ENCODE peak calls at places on chromosomes 1 and 21, in eight cellular contexts. Y is heart right ventricle, N is fibroblast of lung, S is fibroblast of villous mesenchyme, O is brain microvascular endothelial cell, L is breast epithelium, W is cardiac fibroblast, T is foreskin fibroblast. X is an unnamed sample.

GRCh38 chr1:84715620-84716019 is 25.4 kb upstream of the SSX2IP start:
- DNase-seq in S (no peak), O (no peak), L (no peak), Y (no peak), T (no peak), N (no peak), W (no peak), X (no peak)

GRCh38 chr1:204359474-204360255 is at the start of gene PLEKHA6:
- DNase-seq in T (peak; percentile 24), W (peak; percentile 65), N (peak; percentile 70), Y (peak; percentile 49), L (no peak), O (no peak), S (peak; percentile 60), X (no peak)

GRCh38 chr1:90045853-90046563 is 51.1 kb downstream of the ZNF326 start:
- DNase-seq in T (peak; percentile 9), S (peak; percentile 16), L (no peak), N (peak; percentile 29), W (peak; percentile 31), Y (no peak), O (peak; percentile 28), X (peak; percentile 13)

GRCh38 chr1:17437260-17438175 is 2.0 kb downstream of the RCC2 start:
- DNase-seq in W (peak; percentile 51), L (no peak), O (no peak), Y (peak; percentile 21), S (peak; percentile 42), T (peak; percentile 38), N (peak; percentile 36), X (peak; percentile 92)

GRCh38 chr21:41318218-41318617 is 1.6 kb downstream of the FAM3B start:
- DNase-seq in Y (no peak), S (no peak), L (no peak), O (no peak), W (no peak), T (no peak), N (no peak), X (no peak)

GRCh38 chr1:168453056-168453455 is 90.7 kb downstream of the XCL2 start:
- DNase-seq in N (no peak), L (no peak), W (no peak), O (no peak), Y (no peak), S (no peak), T (no peak), X (no peak)

GRCh38 chr21:29148535-29148934 is 18.1 kb downstream of the MAP3K7CL start:
- DNase-seq in Y (peak; percentile 32), S (no peak), N (peak; percentile 75), T (peak; percentile 64), O (no peak), W (peak; percentile 42), L (no peak), X (no peak)

GRCh38 chr1:3992103-3992556 is 92.1 kb upstream of the C1orf174 start:
- DNase-seq in W (no peak), L (peak; percentile 31), Y (no peak), S (no peak), T (no peak), O (no peak), N (no peak), X (no peak)

GRCh38 chr1:87642581-87643129 is 314.0 kb downstream of the LMO4 start:
- DNase-seq in T (no peak), S (peak; percentile 51), Y (no peak), L (no peak), N (no peak), W (peak; percentile 16), O (no peak), X (no peak)

DNA sequence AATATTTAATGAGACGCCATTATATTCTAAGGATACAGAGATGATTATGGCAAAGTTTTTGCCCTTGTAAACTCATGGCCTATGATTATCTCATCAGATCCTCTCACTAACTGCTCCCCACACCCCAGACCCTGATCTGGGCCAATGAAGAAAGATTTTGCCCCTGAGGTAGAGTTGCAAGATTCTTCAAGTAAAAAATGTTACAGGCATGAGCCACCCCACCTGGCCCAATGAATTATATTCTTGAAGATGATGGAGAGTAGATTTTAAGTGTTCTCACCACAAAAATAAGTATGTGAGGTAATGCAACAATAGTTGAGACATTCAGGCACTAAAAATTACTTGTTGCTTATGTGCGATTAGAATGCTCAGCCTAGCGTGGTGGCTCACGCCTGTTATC is 1.8 kb upstream of the CNR2 start:
- DNase-seq in S (no peak), L (no peak), N (no peak), Y (no peak), O (no peak), W (no peak), T (no peak), X (no peak)
- TF ChIP-seq CTCF in S (no peak), L (no peak), N (no peak), Y (no peak), O (no peak), W (no peak), T (no peak), X (no peak)

DNA sequence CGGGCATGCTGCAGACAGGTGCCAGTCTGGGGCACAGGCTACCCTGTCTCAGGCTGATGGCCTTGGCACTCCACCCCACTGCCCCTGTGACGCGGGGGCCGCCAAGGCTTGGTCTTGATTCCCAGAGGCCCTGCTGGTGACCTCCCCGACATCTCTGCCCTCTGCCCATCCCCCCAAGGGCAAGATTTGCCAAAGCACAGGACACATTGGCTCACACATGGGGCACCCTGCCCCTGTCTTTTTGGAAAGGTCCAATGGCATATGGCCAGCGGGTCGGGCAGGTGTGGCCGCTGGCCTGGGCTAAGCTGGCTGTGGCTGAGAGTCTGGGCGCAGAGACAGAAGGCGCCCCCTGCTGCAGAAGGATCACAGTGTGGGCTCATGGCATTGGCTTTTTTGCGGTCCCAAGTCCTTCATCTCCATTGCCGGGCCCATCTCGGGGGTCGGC is 4.6 kb downstream of the MIB2 start:
- DNase-seq in T (no peak), W (no peak), N (no peak), Y (no peak), S (no peak), O (no peak), L (no peak), X (no peak)
- TF ChIP-seq CTCF in T (no peak), W (peak; percentile 38), N (no peak), Y (no peak), S (no peak), O (peak; percentile 52), L (no peak), X (peak; percentile 25)

GRCh38 chr1:174060090-174060489 is 37.9 kb upstream of the RC3H1 start:
- DNase-seq in T (no peak), N (no peak), O (no peak), W (no peak), L (no peak), Y (no peak), S (no peak), X (no peak)
- TF ChIP-seq CTCF in T (no peak), N (no peak), O (no peak), W (no peak), L (no peak), Y (no peak), S (no peak), X (no peak)

DNA sequence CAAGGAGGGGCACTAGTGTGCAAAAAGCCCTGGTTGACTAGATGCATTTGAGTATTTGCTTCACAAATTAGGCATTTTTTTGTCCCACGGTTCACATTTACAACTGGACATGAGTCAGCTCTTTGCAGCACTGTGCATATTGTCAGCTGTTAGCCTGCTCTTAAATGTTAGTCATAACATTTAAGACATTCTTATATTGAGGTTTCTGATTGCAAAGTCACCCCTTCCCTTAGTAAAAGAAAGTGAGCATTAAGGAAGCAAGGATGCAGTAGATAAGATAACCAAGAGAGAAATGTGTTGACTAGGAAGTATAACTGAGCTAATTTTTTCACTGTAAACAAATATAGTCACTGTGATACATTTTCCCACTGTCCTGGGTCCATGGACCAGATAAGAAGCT is 132.6 kb upstream of the CTTNBP2NL start:
- DNase-seq in Y (no peak), T (peak; percentile 13), O (peak; percentile 65), N (peak; percentile 61), L (no peak), W (peak; percentile 85), S (peak; percentile 96), X (no peak)
- TF ChIP-seq CTCF in Y (no peak), T (no peak), O (no peak), N (no peak), L (no peak), W (no peak), S (no peak), X (no peak)

DNA sequence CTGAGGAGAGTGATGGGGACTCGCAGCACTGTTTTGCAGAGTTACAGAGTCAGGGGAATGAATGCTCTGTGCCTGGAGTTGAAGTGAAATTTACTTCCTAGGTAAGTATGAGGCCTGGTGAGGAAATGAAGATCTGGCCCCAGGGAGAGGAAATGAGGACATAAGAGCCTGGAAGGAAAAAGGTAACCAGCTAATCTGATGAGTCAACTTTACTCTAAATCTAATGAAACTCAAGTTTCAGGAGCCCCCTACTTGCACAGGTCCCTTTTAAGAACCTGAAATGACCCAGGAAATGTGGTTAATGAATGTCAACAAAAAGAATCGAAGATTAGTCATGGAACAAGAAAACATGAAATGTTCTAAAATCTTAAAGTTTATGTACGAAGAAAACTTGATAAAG is 599.0 kb downstream of the AGBL4 start:
- DNase-seq in N (no peak), T (no peak), W (no peak), O (no peak), L (no peak), Y (no peak), S (no peak), X (no peak)
- TF ChIP-seq CTCF in N (no peak), T (no peak), W (no peak), O (no peak), L (no peak), Y (no peak), S (no peak), X (no peak)

GRCh38 chr1:175744833-175745232 is 1.4 kb upstream of the TNR start:
- DNase-seq in Y (no peak), L (no peak), O (no peak), S (no peak), W (no peak), T (no peak), N (no peak), X (no peak)
- TF ChIP-seq CTCF in Y (no peak), L (no peak), O (no peak), S (no peak), W (no peak), T (no peak), N (no peak), X (no peak)

DNA sequence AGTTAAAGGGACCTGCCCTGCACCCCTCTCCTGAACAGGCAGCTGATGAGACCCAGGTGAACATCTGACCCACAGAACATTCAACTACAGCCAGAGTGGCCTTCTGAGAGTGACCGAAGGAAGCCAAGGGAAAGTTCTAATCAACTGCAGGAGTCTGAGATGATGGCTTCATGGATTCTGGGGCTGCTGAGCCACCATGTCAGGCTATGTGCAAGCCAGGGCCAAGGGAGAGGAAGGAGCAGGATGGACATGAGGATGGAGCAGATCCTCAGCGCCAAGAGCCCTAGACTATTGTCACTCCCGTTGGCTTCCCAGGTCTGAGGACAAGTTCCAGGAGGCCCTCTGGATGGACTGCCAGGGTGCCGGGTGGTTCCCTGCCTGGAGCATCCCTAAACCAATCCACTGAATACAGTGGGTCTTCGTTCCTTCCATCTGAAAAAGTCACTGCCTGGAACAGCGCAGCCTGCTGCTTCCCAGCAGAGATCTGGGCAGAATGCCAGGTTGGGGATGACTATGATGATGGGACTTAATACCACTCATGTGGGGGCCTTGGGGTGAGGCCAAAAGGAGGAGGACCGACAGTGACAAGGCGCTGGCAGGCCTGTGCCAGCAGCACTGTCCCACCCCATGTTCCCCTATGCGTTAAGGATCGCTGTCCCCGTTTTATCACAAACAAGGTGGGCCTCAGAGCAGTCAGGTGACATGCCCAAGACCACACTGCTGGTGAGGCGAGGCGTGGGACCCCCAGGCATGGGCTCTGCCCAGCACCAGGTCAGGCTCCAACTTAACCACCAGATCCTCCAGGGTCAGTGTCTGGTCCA is 19.8 kb downstream of the SPOCD1 start:
- DNase-seq in T (peak; percentile 89), L (peak; percentile 47), Y (no peak), N (peak; percentile 85), O (peak; percentile 86), S (peak; percentile 75), W (peak; percentile 81), X (no peak)
- TF ChIP-seq CTCF in T (no peak), L (no peak), Y (no peak), N (no peak), O (peak; percentile 42), S (peak; percentile 5), W (peak; percentile 15), X (no peak)